ENCODE peak calls at places on chromosomes 5 and 9, in ten cellular contexts. T is stimulated activated naive CD4-positive, alpha-beta T cell; B is fibroblast of pulmonary artery; N is amniotic epithelial cell; O is iPS-NIHi11; M is anterior cingulate cortex; F is endodermal cell; V is tibial artery; J is A549; D is Calu3. Z is an unnamed sample.

GRCh38 chr5:75320341-75320740 is 16.7 kb upstream of the HMGCR start:
- DNase-seq in T (no peak), B (no peak), N (peak), O (no peak), M (no peak), F (no peak), V (no peak), J (no peak), D (no peak), Z (no peak)

GRCh38 chr5:40384782-40385390 is 294.8 kb upstream of the PTGER4 start:
- DNase-seq in T (no peak), B (no peak), N (no peak), O (no peak), M (no peak), F (no peak), V (no peak), J (no peak), D (no peak), Z (no peak)

GRCh38 chr5:78611161-78611605 is 37.4 kb downstream of the LHFPL2 start:
- DNase-seq in T (no peak), B (no peak), N (no peak), O (peak), M (no peak), F (peak), V (no peak), J (no peak), D (no peak), Z (no peak)

GRCh38 chr5:39302507-39302906 is 61.8 kb downstream of the C9 start:
- DNase-seq in T (no peak), B (no peak), N (no peak), O (no peak), M (no peak), F (no peak), V (no peak), J (no peak), D (no peak), Z (no peak)

GRCh38 chr9:125446581-125447094 is 185.0 kb downstream of the GAPVD1 start:
- DNase-seq in T (no peak), B (no peak), N (no peak), O (no peak), M (no peak), F (peak), V (no peak), J (no peak), D (no peak), Z (no peak)

GRCh38 chr5:5270958-5271605 is 131.0 kb downstream of the ADAMTS16 start:
- DNase-seq in T (no peak), B (peak), N (peak), O (peak), M (peak), F (peak), V (peak), J (peak), D (peak), Z (no peak)

GRCh38 chr9:87267701-87268100 is 230.0 kb upstream of the DAPK1 start:
- DNase-seq in T (no peak), B (peak), N (peak), O (no peak), M (no peak), F (no peak), V (peak), J (no peak), D (no peak), Z (no peak)

GRCh38 chr5:73735032-73735734 is 109.2 kb downstream of the ARHGEF28 start:
- DNase-seq in T (no peak), B (no peak), N (peak), O (no peak), M (no peak), F (no peak), V (no peak), J (no peak), D (no peak), Z (no peak)

GRCh38 chr9:36276840-36277239 is 18.6 kb upstream of the GNE start:
- DNase-seq in T (no peak), B (peak), N (peak), O (peak), M (no peak), F (no peak), V (no peak), J (peak), D (peak), Z (no peak)

GRCh38 chr5:140351609-140352334 is 5.4 kb upstream of the HBEGF start:
- DNase-seq in T (no peak), B (peak), N (peak), O (peak), M (no peak), F (peak), V (peak), J (peak), D (peak), Z (peak)

GRCh38 chr5:100643473-100643872 is 108.3 kb downstream of the FAM174A start:
- DNase-seq in T (no peak), B (peak), N (peak), O (no peak), M (no peak), F (no peak), V (no peak), J (no peak), D (no peak), Z (no peak)

GRCh38 chr5:154329519-154329918 is 116.3 kb upstream of the SAP30L start:
- DNase-seq in T (no peak), B (no peak), N (no peak), O (no peak), M (no peak), F (no peak), V (no peak), J (no peak), D (no peak), Z (no peak)

GRCh38 chr5:108858959-108859358 is 111.3 kb downstream of the FER start:
- DNase-seq in T (no peak), B (peak), N (peak), O (no peak), M (no peak), F (no peak), V (no peak), J (no peak), D (no peak), Z (no peak)

GRCh38 chr5:101009758-101010519 is 106.9 kb upstream of the ST8SIA4 start:
- DNase-seq in T (no peak), B (no peak), N (no peak), O (no peak), M (no peak), F (no peak), V (no peak), J (no peak), D (no peak), Z (no peak)

GRCh38 chr9:124482431-124483031 is 24.7 kb downstream of the NR5A1 start:
- DNase-seq in T (no peak), B (no peak), N (no peak), O (peak), M (no peak), F (peak), V (no peak), J (no peak), D (no peak), Z (no peak)

GRCh38 chr5:134506054-134507039 is 19.1 kb upstream of the JADE2 start:
- DNase-seq in T (no peak), B (peak), N (peak), O (peak), M (no peak), F (peak), V (peak), J (peak), D (peak), Z (no peak)

GRCh38 chr5:177470759-177471536 is 2.5 kb downstream of the DBN1 start:
- DNase-seq in T (no peak), B (no peak), N (no peak), O (no peak), M (no peak), F (peak), V (no peak), J (peak), D (peak), Z (no peak)

GRCh38 chr5:181241393-181241975 is 2.2 kb downstream of the RACK1 start:
- DNase-seq in T (no peak), B (peak), N (peak), O (no peak), M (no peak), F (no peak), V (peak), J (peak), D (no peak), Z (peak)

GRCh38 chr9:35116898-35117551 is 1.4 kb upstream of the ATOSB start:
- DNase-seq in T (peak), B (peak), N (peak), O (peak), M (peak), F (peak), V (peak), J (peak), D (peak), Z (peak)

GRCh38 chr9:13163287-13163686 is 116.2 kb downstream of the MPDZ start:
- DNase-seq in T (no peak), B (no peak), N (no peak), O (no peak), M (no peak), F (no peak), V (no peak), J (no peak), D (no peak), Z (no peak)

GRCh38 chr5:113546711-113547159 is 33.2 kb downstream of the YTHDC2 start:
- DNase-seq in T (no peak), B (peak), N (peak), O (no peak), M (no peak), F (no peak), V (no peak), J (no peak), D (no peak), Z (no peak)

GRCh38 chr9:89137548-89138462 is 40.8 kb downstream of the SHC3 start:
- DNase-seq in T (no peak), B (peak), N (peak), O (no peak), M (no peak), F (no peak), V (peak), J (peak), D (peak), Z (peak)

GRCh38 chr9:21801683-21802417 is 586 bp upstream of the MTAP start:
- DNase-seq in T (peak), B (peak), N (peak), O (peak), M (peak), F (peak), V (peak), J (peak), D (peak), Z (no peak)

GRCh38 chr9:20242767-20243166 is 379.5 kb downstream of the MLLT3 start:
- DNase-seq in T (no peak), B (no peak), N (no peak), O (no peak), M (no peak), F (no peak), V (no peak), J (no peak), D (no peak), Z (peak)

GRCh38 chr5:69502375-69503143 is 10.0 kb downstream of the OCLN start:
- DNase-seq in T (no peak), B (peak), N (peak), O (no peak), M (no peak), F (peak), V (no peak), J (no peak), D (no peak), Z (no peak)

GRCh38 chr5:175246242-175246891 is 197.6 kb downstream of the DRD1 start:
- DNase-seq in T (no peak), B (peak), N (peak), O (no peak), M (no peak), F (peak), V (peak), J (peak), D (no peak), Z (no peak)

GRCh38 chr5:154367101-154367500 is 78.7 kb upstream of the SAP30L start:
- DNase-seq in T (no peak), B (no peak), N (peak), O (no peak), M (no peak), F (no peak), V (no peak), J (no peak), D (no peak), Z (no peak)

GRCh38 chr5:111755942-111756353 is 1.0 kb downstream of the NREP start:
- DNase-seq in T (no peak), B (peak), N (peak), O (no peak), M (no peak), F (no peak), V (no peak), J (no peak), D (no peak), Z (no peak)

GRCh38 chr9:107358867-107359440 is 75.9 kb downstream of the RAD23B start:
- DNase-seq in T (no peak), B (no peak), N (no peak), O (no peak), M (no peak), F (no peak), V (no peak), J (no peak), D (no peak), Z (no peak)

GRCh38 chr9:19049872-19050636 is 827 bp downstream of the RRAGA start:
- DNase-seq in T (no peak), B (peak), N (peak), O (no peak), M (no peak), F (peak), V (no peak), J (no peak), D (no peak), Z (no peak)

Z was measured in activated naive CD4-positive, alpha-beta T cell treated with anti-CD3 and anti-CD28 coated beads, Interleukin-2, amount 50 U/mL, for 16 hours.